ENCODE peak calls at places on chromosomes 13 and 19, in ten cellular contexts. Y, R, Z, J, I, W, V, A, F and E are unnamed samples.

GRCh38 chr19:10805758-10806247 is 30.2 kb downstream of the TMED1 start:
- DNase-seq in Y (no peak), R (no peak), Z (no peak), J (no peak), I (no peak), W (no peak), V (no peak), A (no peak), F (no peak), E (no peak)

GRCh38 chr19:29549105-29550070 is 23.6 kb downstream of the VSTM2B start:
- DNase-seq in Y (no peak), R (no peak), Z (no peak), J (peak; percentile 37), I (no peak), W (no peak), V (no peak), A (no peak), F (no peak), E (no peak)

GRCh38 chr13:74596691-74597090 is 462.5 kb upstream of the KLF12 start:
- DNase-seq in Y (no peak), R (no peak), Z (no peak), J (no peak), I (no peak), W (no peak), V (peak; percentile 9), A (no peak), F (no peak), E (no peak)

GRCh38 chr19:28292822-28293500 is 920.0 kb downstream of the UQCRFS1 start:
- DNase-seq in Y (peak; percentile 84), R (no peak), Z (no peak), J (no peak), I (no peak), W (no peak), V (peak; percentile 72), A (no peak), F (no peak), E (no peak)

GRCh38 chr19:30880151-30880550 is 469.1 kb downstream of the TSHZ3 start:
- DNase-seq in Y (no peak), R (no peak), Z (no peak), J (no peak), I (no peak), W (no peak), V (no peak), A (no peak), F (no peak), E (no peak)

GRCh38 chr13:26074706-26075105 is 22.9 kb upstream of the SHISA2 start:
- DNase-seq in Y (peak; percentile 20), R (no peak), Z (no peak), J (no peak), I (peak; percentile 14), W (peak; percentile 51), V (no peak), A (peak; percentile 26), F (no peak), E (no peak)

GRCh38 chr13:31987535-31988170 is 43.9 kb upstream of the FRY start:
- DNase-seq in Y (no peak), R (no peak), Z (no peak), J (no peak), I (no peak), W (no peak), V (no peak), A (no peak), F (no peak), E (no peak)

GRCh38 chr13:98944336-98944735 is 33.5 kb downstream of the DOCK9 start:
- DNase-seq in Y (no peak), R (no peak), Z (no peak), J (no peak), I (no peak), W (no peak), V (no peak), A (no peak), F (no peak), E (no peak)

GRCh38 chr13:75186384-75186783 is 295.6 kb downstream of the TBC1D4 start:
- DNase-seq in Y (no peak), R (no peak), Z (no peak), J (no peak), I (no peak), W (no peak), V (no peak), A (no peak), F (no peak), E (no peak)

GRCh38 chr13:36801035-36801434 is 18.0 kb upstream of the RFXAP start:
- DNase-seq in Y (no peak), R (no peak), Z (no peak), J (no peak), I (no peak), W (no peak), V (no peak), A (no peak), F (no peak), E (no peak)

GRCh38 chr19:1189419-1189818 is 15.4 kb upstream of the SBNO2 start:
- DNase-seq in Y (peak; percentile 89), R (no peak), Z (no peak), J (no peak), I (peak; percentile 35), W (no peak), V (no peak), A (no peak), F (peak; percentile 44), E (no peak)

GRCh38 chr19:1841209-1841924 is 6.9 kb downstream of the REXO1 start:
- DNase-seq in Y (no peak), R (no peak), Z (no peak), J (no peak), I (no peak), W (no peak), V (no peak), A (no peak), F (no peak), E (no peak)

GRCh38 chr13:34627905-34628682 is 314.0 kb upstream of the NBEA start:
- DNase-seq in Y (no peak), R (no peak), Z (no peak), J (no peak), I (no peak), W (no peak), V (no peak), A (no peak), F (no peak), E (no peak)

GRCh38 chr19:54203151-54203611 is 2.5 kb downstream of the RPS9 start:
- DNase-seq in Y (no peak), R (no peak), Z (no peak), J (no peak), I (peak; percentile 13), W (no peak), V (no peak), A (no peak), F (no peak), E (no peak)

GRCh38 chr19:51296331-51297093 is 14.9 kb upstream of the IGLON5 start:
- DNase-seq in Y (peak; percentile 67), R (no peak), Z (no peak), J (no peak), I (no peak), W (no peak), V (peak; percentile 65), A (no peak), F (no peak), E (no peak)

GRCh38 chr13:29830000-29830399 is 20.4 kb downstream of the UBL3 start:
- DNase-seq in Y (no peak), R (no peak), Z (no peak), J (no peak), I (no peak), W (no peak), V (no peak), A (no peak), F (no peak), E (no peak)

DNA sequence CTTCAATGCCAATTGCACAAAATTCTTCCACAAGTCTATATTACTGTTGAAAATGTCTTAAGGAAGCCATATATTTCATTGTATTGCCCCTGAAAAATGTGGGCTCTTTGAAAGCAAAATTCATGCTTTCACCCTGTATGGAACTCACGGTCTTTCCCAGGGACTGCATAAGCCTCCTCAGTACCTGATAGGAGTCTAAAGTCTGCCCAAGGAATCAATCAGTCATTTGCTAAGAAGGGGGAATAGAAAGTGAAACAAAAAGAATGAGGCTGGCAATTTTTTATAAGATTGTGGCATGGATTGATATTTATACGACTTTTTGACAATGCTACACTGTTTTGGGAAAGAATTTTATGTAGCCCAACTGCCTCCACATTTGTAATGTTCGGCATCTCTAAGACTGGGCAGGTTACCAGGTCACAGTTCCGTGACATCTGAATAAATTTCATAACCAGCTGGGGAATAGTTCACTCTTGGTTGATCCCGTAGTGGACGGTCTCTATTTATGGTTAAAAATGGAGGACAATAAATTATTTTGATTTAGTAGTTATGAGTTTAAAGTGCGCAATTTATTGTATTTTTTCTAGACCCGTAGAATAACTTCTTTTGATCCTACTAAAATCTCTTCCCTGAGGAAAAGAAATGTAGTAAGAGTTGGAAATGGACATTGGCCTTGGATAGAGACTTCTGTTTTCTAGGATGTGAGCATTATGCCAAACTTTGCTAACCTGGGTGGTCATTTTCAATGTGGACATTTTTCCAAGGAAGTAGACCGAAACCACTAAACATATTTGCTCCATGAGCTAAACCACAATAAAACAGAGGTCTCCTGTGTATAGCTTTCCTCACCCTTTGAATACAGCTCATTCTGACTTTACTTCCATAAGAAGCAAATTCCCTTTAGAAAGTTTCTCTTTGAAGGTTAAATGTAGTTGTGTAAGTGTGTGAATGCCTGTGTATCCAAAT is 1585.3 kb downstream of the EFNB2 start:
- DNase-seq in Y (no peak), R (no peak), Z (no peak), J (no peak), I (no peak), W (no peak), V (no peak), A (peak; percentile 35), F (no peak), E (no peak)
- H3K27me3 ChIP-seq in Y (no peaks in the 10 kb centered on the region), R (no peaks in the 10 kb centered on the region), Z (no peaks in the 10 kb centered on the region), J (no peaks in the 10 kb centered on the region), I (no peaks in the 10 kb centered on the region), W (no peaks in the 10 kb centered on the region), V (no peaks in the 10 kb centered on the region), A (no peaks in the 10 kb centered on the region), F (no peaks in the 10 kb centered on the region), E (no peaks in the 10 kb centered on the region)

GRCh38 chr13:95559100-95559499 is 6.6 kb downstream of the CLDN10 start:
- DNase-seq in Y (no peak), R (no peak), Z (no peak), J (no peak), I (no peak), W (no peak), V (no peak), A (no peak), F (no peak), E (no peak)
- H3K27me3 ChIP-seq in Y (no peaks in the 10 kb centered on the region), R (peaks cover 45% of the 10 kb centered on the region), Z (peaks cover 5% of the 10 kb centered on the region), J (no peaks in the 10 kb centered on the region), I (peaks cover 37% of the 10 kb centered on the region), W (no peaks in the 10 kb centered on the region), V (no peaks in the 10 kb centered on the region), A (peaks cover 6% of the 10 kb centered on the region), F (no peaks in the 10 kb centered on the region), E (no peaks in the 10 kb centered on the region)

GRCh38 chr19:47058621-47059020 is 10.2 kb upstream of the TMEM160 start:
- DNase-seq in Y (peak; percentile 98), R (no peak), Z (no peak), J (no peak), I (no peak), W (no peak), V (no peak), A (no peak), F (no peak), E (no peak)
- H3K27me3 ChIP-seq in Y (no peaks in the 10 kb centered on the region), R (no peaks in the 10 kb centered on the region), Z (no peaks in the 10 kb centered on the region), J (no peaks in the 10 kb centered on the region), I (no peaks in the 10 kb centered on the region), W (no peaks in the 10 kb centered on the region), V (no peaks in the 10 kb centered on the region), A (no peaks in the 10 kb centered on the region), F (no peaks in the 10 kb centered on the region), E (no peaks in the 10 kb centered on the region)

DNA sequence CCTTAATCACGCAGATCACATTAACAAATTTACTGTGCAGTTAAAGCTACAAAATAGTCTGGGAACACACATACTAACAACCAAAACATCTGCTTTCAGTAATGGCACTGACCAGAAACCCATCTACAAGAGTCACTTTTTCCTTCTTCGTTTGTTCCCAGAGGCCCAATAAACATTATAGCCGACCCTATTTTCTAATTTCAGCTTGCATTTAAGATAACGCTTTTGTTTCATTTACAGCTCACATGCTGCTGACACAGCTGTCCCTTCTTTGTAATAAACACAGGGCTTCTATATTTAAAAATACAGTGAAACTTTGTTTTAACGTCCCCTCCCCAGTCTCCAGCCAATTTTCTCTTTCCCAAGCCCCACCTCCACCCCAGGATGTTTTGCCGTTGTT is 1.8 kb upstream of the WBP4 start:
- DNase-seq in Y (no peak), R (no peak), Z (no peak), J (no peak), I (peak; percentile 11), W (no peak), V (peak; percentile 27), A (no peak), F (no peak), E (no peak)
- H3K27me3 ChIP-seq in Y (no peaks in the 10 kb centered on the region), R (no peaks in the 10 kb centered on the region), Z (no peaks in the 10 kb centered on the region), J (no peaks in the 10 kb centered on the region), I (no peaks in the 10 kb centered on the region), W (no peaks in the 10 kb centered on the region), V (no peaks in the 10 kb centered on the region), A (no peaks in the 10 kb centered on the region), F (no peaks in the 10 kb centered on the region), E (no peaks in the 10 kb centered on the region)